ENCODE peak calls at places on chromosomes 1 and 21, in nine cellular contexts. B is effector memory CD8-positive, alpha-beta T cell; M is Kasumi-1; H is kidney tubule cell; P is CD8-positive, alpha-beta memory T cell; W is AG10803; O is cardiac fibroblast; Q is bronchial epithelial cell; N is IMR-90. A is an unnamed sample.

GRCh38 chr1:210072129-210072528 is 134.1 kb downstream of the SYT14 start:
- DNase-seq in B (no peak), M (no peak), H (no peak), P (no peak), W (peak; percentile 45), O (no peak), Q (no peak), N (no peak), A (no peak)

GRCh38 chr1:32307313-32307712 is 15.4 kb downstream of the HDAC1 start:
- DNase-seq in B (no peak), M (no peak), H (no peak), P (no peak), W (peak; percentile 37), O (no peak), Q (peak; percentile 54), N (peak; percentile 54), A (no peak)

GRCh38 chr1:11858613-11858967 is at the start of gene NPPB:
- DNase-seq in B (no peak), M (no peak), H (no peak), P (no peak), W (no peak), O (no peak), Q (no peak), N (no peak), A (no peak)

GRCh38 chr1:15425961-15426360 is 12.3 kb upstream of the CTRC start:
- DNase-seq in B (no peak), M (no peak), H (no peak), P (no peak), W (no peak), O (no peak), Q (no peak), N (no peak), A (no peak)

GRCh38 chr1:171292799-171293198 is 21.2 kb upstream of the FMO4 start:
- DNase-seq in B (no peak), M (no peak), H (no peak), P (no peak), W (peak; percentile 97), O (peak; percentile 9), Q (no peak), N (peak; percentile 2), A (no peak)

GRCh38 chr1:179441456-179441855 is 75.7 kb downstream of the AXDND1 start:
- DNase-seq in B (no peak), M (no peak), H (peak; percentile 56), P (no peak), W (no peak), O (no peak), Q (no peak), N (no peak), A (no peak)

GRCh38 chr1:42165511-42166210 is 1.1 kb upstream of the GUCA2A start:
- DNase-seq in B (no peak), M (no peak), H (peak; percentile 91), P (no peak), W (no peak), O (peak; percentile 55), Q (peak; percentile 92), N (peak; percentile 31), A (no peak)

GRCh38 chr21:46199436-46200373 is 15.4 kb upstream of the SPATC1L start:
- DNase-seq in B (no peak), M (no peak), H (no peak), P (no peak), W (no peak), O (no peak), Q (no peak), N (peak; percentile 15), A (no peak)

GRCh38 chr1:76269175-76269574 is 194.6 kb downstream of the ST6GALNAC3 start:
- DNase-seq in B (no peak), M (peak; percentile 81), H (peak; percentile 33), P (no peak), W (peak; percentile 76), O (peak; percentile 75), Q (peak; percentile 29), N (peak; percentile 49), A (no peak)

GRCh38 chr1:87000460-87000859 is 86.0 kb downstream of the HS2ST1 start:
- DNase-seq in B (no peak), M (no peak), H (no peak), P (no peak), W (no peak), O (no peak), Q (no peak), N (no peak), A (no peak)

GRCh38 chr21:45427331-45428271 is 22.6 kb downstream of the COL18A1 start:
- DNase-seq in B (no peak), M (no peak), H (peak; percentile 98), P (no peak), W (peak; percentile 85), O (peak; percentile 90), Q (peak; percentile 83), N (peak; percentile 98), A (no peak)

GRCh38 chr1:221575605-221576004 is 166.3 kb downstream of the DUSP10 start:
- DNase-seq in B (no peak), M (no peak), H (peak; percentile 39), P (no peak), W (no peak), O (peak; percentile 42), Q (no peak), N (peak; percentile 20), A (no peak)

GRCh38 chr1:215052656-215053055 is 29.9 kb upstream of the KCNK2 start:
- DNase-seq in B (no peak), M (no peak), H (no peak), P (no peak), W (peak; percentile 93), O (peak; percentile 2), Q (no peak), N (peak; percentile 93), A (no peak)

GRCh38 chr1:243179714-243180113 is 75.4 kb downstream of the CEP170 start:
- DNase-seq in B (no peak), M (no peak), H (no peak), P (peak; percentile 2), W (no peak), O (no peak), Q (peak; percentile 4), N (no peak), A (no peak)

GRCh38 chr1:6329392-6329791 is 64.2 kb downstream of the ACOT7 start:
- DNase-seq in B (no peak), M (no peak), H (no peak), P (no peak), W (peak; percentile 42), O (peak; percentile 73), Q (no peak), N (peak; percentile 17), A (no peak)

GRCh38 chr21:16468191-16468590 is 738.4 kb downstream of the USP25 start:
- DNase-seq in B (no peak), M (no peak), H (no peak), P (no peak), W (no peak), O (no peak), Q (peak; percentile 29), N (peak; percentile 31), A (no peak)

GRCh38 chr1:31381394-31382287 is 8.8 kb upstream of the FABP3 start:
- DNase-seq in B (no peak), M (no peak), H (peak; percentile 68), P (no peak), W (peak; percentile 50), O (peak; percentile 55), Q (no peak), N (no peak), A (no peak)

GRCh38 chr1:44894591-44894990 is 51.5 kb upstream of the PTCH2 start:
- DNase-seq in B (no peak), M (no peak), H (peak; percentile 34), P (no peak), W (peak; percentile 83), O (peak; percentile 21), Q (peak; percentile 72), N (peak; percentile 97), A (no peak)

GRCh38 chr1:155681776-155682175 is 6.8 kb downstream of the YY1AP1 start:
- DNase-seq in B (no peak), M (no peak), H (no peak), P (no peak), W (no peak), O (no peak), Q (no peak), N (no peak), A (no peak)

GRCh38 chr1:201556841-201557571 is 18.1 kb downstream of the NAV1 start:
- DNase-seq in B (no peak), M (no peak), H (no peak), P (no peak), W (peak; percentile 71), O (no peak), Q (no peak), N (peak; percentile 69), A (no peak)

GRCh38 chr21:45776971-45777370 is 133.4 kb downstream of the PCBP3 start:
- DNase-seq in B (no peak), M (no peak), H (no peak), P (no peak), W (no peak), O (no peak), Q (no peak), N (no peak), A (no peak)

GRCh38 chr1:160284220-160284781 is 632 bp downstream of the PEX19 start:
- DNase-seq in B (no peak), M (peak; percentile 20), H (peak; percentile 59), P (no peak), W (peak; percentile 81), O (peak; percentile 79), Q (peak; percentile 67), N (peak; percentile 76), A (no peak)

GRCh38 chr21:42039470-42039901 is 29.3 kb upstream of the ZBTB21 start:
- DNase-seq in B (no peak), M (no peak), H (peak; percentile 60), P (no peak), W (peak; percentile 90), O (peak; percentile 60), Q (peak; percentile 70), N (peak; percentile 85), A (no peak)

A was measured in CD4-positive, CD25-positive, alpha-beta regulatory T cell.